ENCODE peak calls at places on chromosomes 16 and 17, in ten cellular contexts. Y, A, P, L, Q, J, K, N, S and B are unnamed samples.

GRCh38 chr16:87851601-87852000 is 17.7 kb downstream of the SLC7A5 start:
- DNase-seq in A (no peak), J (no peak), Q (no peak), N (no peak), L (peak), P (no peak), K (no peak), Y (no peak), S (no peak), B (no peak)

GRCh38 chr17:5282639-5283217 is 644 bp downstream of the RABEP1 start:
- DNase-seq in Y (peak), P (peak), Q (no peak), L (peak), K (no peak), A (no peak), N (no peak), J (no peak), S (no peak), B (no peak)

GRCh38 chr17:39923836-39924690 is 3.3 kb downstream of the ORMDL3 start:
- DNase-seq in J (peak), A (no peak), K (no peak), L (no peak), P (peak), Y (no peak), N (no peak), S (peak), Q (no peak), B (peak)

GRCh38 chr16:69187891-69188451 is 1.0 kb downstream of the SNTB2 start:
- DNase-seq in S (peak), J (peak), N (peak), A (no peak), L (peak), K (no peak), Q (peak), P (peak), Y (peak), B (peak)

GRCh38 chr17:79777166-79777843 is 643 bp upstream of the CBX2 start:
- DNase-seq in L (peak), Q (no peak), Y (peak), K (no peak), A (no peak), J (peak), P (no peak), S (peak), N (no peak), B (peak)

GRCh38 chr16:29995330-29995910 is at the start of gene HIRIP3:
- DNase-seq in L (peak), Y (peak), J (peak), A (peak), Q (peak), N (peak), P (peak), K (peak), S (peak), B (peak)

GRCh38 chr17:30332057-30332542 is 1.8 kb downstream of the TMIGD1 start:
- DNase-seq in N (no peak), K (no peak), P (peak), A (peak), Q (no peak), L (no peak), J (peak), S (peak), Y (no peak), B (no peak)

GRCh38 chr16:81384006-81384405 is 60.6 kb upstream of the CMIP start:
- DNase-seq in P (peak), J (no peak), N (no peak), Q (no peak), A (no peak), S (no peak), L (no peak), K (no peak), Y (no peak), B (no peak)

GRCh38 chr16:3026003-3026378 is 2.2 kb downstream of the THOC6 start:
- DNase-seq in P (no peak), K (no peak), J (no peak), S (no peak), Y (no peak), L (no peak), A (no peak), N (no peak), Q (no peak), B (no peak)

GRCh38 chr17:79905832-79906231 is 66.6 kb upstream of the CBX4 start:
- DNase-seq in A (no peak), S (peak), L (no peak), Q (peak), K (no peak), N (no peak), P (no peak), Y (no peak), J (peak), B (no peak)

GRCh38 chr16:3475604-3476375 is 19.5 kb downstream of the C16orf90 start:
- DNase-seq in N (no peak), Q (no peak), P (no peak), S (no peak), L (no peak), K (no peak), Y (no peak), A (no peak), J (no peak), B (no peak)

GRCh38 chr16:27405546-27406451 is 3.8 kb downstream of the IL21R start:
- DNase-seq in K (peak), P (peak), Y (no peak), Q (no peak), L (no peak), J (no peak), N (no peak), S (no peak), A (no peak), B (no peak)

GRCh38 chr16:30069575-30070462 is 4.3 kb downstream of the ALDOA start:
- DNase-seq in S (no peak), N (no peak), J (no peak), K (no peak), P (no peak), L (peak), A (no peak), Y (no peak), Q (no peak), B (no peak)

GRCh38 chr16:8848939-8849391 is 19.8 kb downstream of the CARHSP1 start:
- DNase-seq in L (no peak), P (peak), N (no peak), S (peak), A (no peak), Q (no peak), Y (no peak), K (no peak), J (peak), B (no peak)

GRCh38 chr17:37791434-37791833 is 46.6 kb upstream of the HNF1B start:
- DNase-seq in Q (no peak), Y (no peak), L (no peak), S (no peak), N (no peak), P (no peak), K (no peak), J (peak), A (no peak), B (no peak)

GRCh38 chr16:78484509-78485058 is 385.1 kb downstream of the WWOX start:
- DNase-seq in A (no peak), L (no peak), N (no peak), P (no peak), Y (no peak), S (no peak), K (no peak), Q (no peak), J (no peak), B (no peak)

GRCh38 chr16:57178793-57179212 is 7.0 kb downstream of the PSME3IP1 start:
- DNase-seq in Y (no peak), A (no peak), Q (no peak), L (no peak), J (no peak), K (no peak), S (no peak), N (no peak), P (peak), B (no peak)

GRCh38 chr16:23466162-23466885 is 13.3 kb upstream of the COG7 start:
- DNase-seq in N (no peak), Q (no peak), P (peak), L (no peak), K (no peak), S (peak), A (peak), Y (peak), J (peak), B (no peak)

GRCh38 chr16:86158688-86159360 is 259.9 kb downstream of the IRF8 start:
- DNase-seq in Q (no peak), L (no peak), Y (no peak), J (no peak), K (no peak), P (no peak), N (no peak), A (no peak), S (no peak), B (no peak)

GRCh38 chr16:56625943-56626654 is 518 bp downstream of the MT1E start:
- DNase-seq in J (no peak), P (peak), A (no peak), L (no peak), Y (peak), N (no peak), K (no peak), S (peak), Q (no peak), B (no peak)

GRCh38 chr17:77420476-77420803 is 279.7 kb downstream of the SEC14L1 start:
- DNase-seq in N (no peak), A (no peak), P (no peak), Y (no peak), J (no peak), S (no peak), L (no peak), Q (no peak), K (no peak), B (peak)

GRCh38 chr17:77140878-77141767 is at the start of gene SEC14L1:
- DNase-seq in K (no peak), N (peak), S (no peak), Y (peak), P (no peak), L (peak), J (peak), A (no peak), Q (peak), B (peak)

GRCh38 chr16:76854234-76854633 is 336.8 kb upstream of the MON1B start:
- DNase-seq in S (no peak), Y (no peak), J (peak), Q (no peak), A (no peak), K (no peak), P (no peak), N (no peak), L (peak), B (no peak)

GRCh38 chr17:8223356-8224063 is 13.1 kb upstream of the AURKB start:
- DNase-seq in K (no peak), S (peak), Y (peak), Q (peak), A (no peak), P (peak), N (peak), L (peak), J (peak), B (peak)

GRCh38 chr16:52549011-52549692 is 2.2 kb upstream of the TOX3 start:
- DNase-seq in Q (no peak), N (no peak), P (no peak), A (no peak), S (peak), J (no peak), K (peak), L (peak), Y (no peak), B (no peak)

GRCh38 chr17:61479493-61480413 is 27.5 kb downstream of the TBX4 start:
- DNase-seq in N (no peak), Q (no peak), K (no peak), J (no peak), Y (no peak), L (no peak), S (no peak), P (no peak), A (no peak), B (no peak)

GRCh38 chr17:39929657-39930407 is 2.3 kb downstream of the LRRC3C start:
- DNase-seq in A (no peak), Y (no peak), P (peak), L (no peak), S (peak), N (no peak), K (no peak), J (peak), Q (peak), B (no peak)

GRCh38 chr16:75053791-75054555 is 55.1 kb downstream of the ZNRF1 start:
- DNase-seq in P (no peak), K (no peak), S (no peak), Y (peak), Q (peak), N (peak), A (no peak), J (peak), L (no peak), B (no peak)

GRCh38 chr17:80737106-80738019 is 192.7 kb downstream of the RPTOR start:
- DNase-seq in S (no peak), P (no peak), J (no peak), A (no peak), N (no peak), Y (no peak), K (no peak), Q (no peak), L (no peak), B (no peak)

GRCh38 chr16:3025032-3026002 is 1.5 kb downstream of the THOC6 start:
- DNase-seq in Q (no peak), K (no peak), J (no peak), A (no peak), S (no peak), Y (no peak), P (no peak), N (no peak), L (no peak), B (no peak)

GRCh38 chr16:87740909-87741424 is 24.8 kb downstream of the KLHDC4 start:
- DNase-seq in S (peak), A (no peak), L (no peak), K (no peak), P (peak), Y (no peak), Q (no peak), J (no peak), N (no peak), B (no peak)

GRCh38 chr16:70772493-70772892 is 28.5 kb downstream of the VAC14 start:
- DNase-seq in J (peak), L (no peak), K (no peak), S (peak), Q (no peak), N (no peak), Y (no peak), P (peak), A (no peak), B (no peak)

GRCh38 chr17:77698903-77699615 is 259.4 kb upstream of the TNRC6C start:
- DNase-seq in S (no peak), Q (no peak), Y (no peak), K (no peak), N (no peak), J (no peak), P (no peak), A (no peak), L (no peak), B (peak)

GRCh38 chr16:20997147-20997546 is 96.6 kb downstream of the LYRM1 start:
- DNase-seq in L (no peak), Q (no peak), P (no peak), Y (no peak), A (no peak), J (no peak), K (peak), S (no peak), N (no peak), B (no peak)

GRCh38 chr16:364091-364490 is 6.2 kb downstream of the MRPL28 start:
- DNase-seq in K (no peak), A (no peak), Q (no peak), J (no peak), L (no peak), P (no peak), S (no peak), Y (no peak), N (no peak), B (no peak)

GRCh38 chr16:8063151-8063550 is 527.2 kb downstream of the TMEM114 start:
- DNase-seq in S (no peak), N (no peak), L (no peak), A (no peak), Y (no peak), K (no peak), J (no peak), P (no peak), Q (no peak), B (no peak)

GRCh38 chr17:57004944-57005579 is 27.1 kb downstream of the SCPEP1 start:
- DNase-seq in S (no peak), Y (no peak), N (no peak), L (peak), P (no peak), J (peak), Q (no peak), K (no peak), A (no peak), B (no peak)
- TF ChIP-seq CTCF in S (peak), Y (peak), N (no peak), L (peak), P (peak), J (peak), Q (peak), K (peak), A (no peak), B (peak)

GRCh38 chr17:41324180-41325075 is 8.9 kb upstream of the KRTAP17-1 start:
- DNase-seq in Q (peak), Y (no peak), S (no peak), L (peak), J (peak), K (no peak), P (no peak), A (no peak), N (no peak), B (no peak)
- TF ChIP-seq CTCF in Q (peak), Y (no peak), S (peak), L (no peak), J (peak), K (no peak), P (peak), A (peak), N (no peak), B (no peak)

GRCh38 chr17:68909066-68909465 is 46.1 kb downstream of the ABCA8 start:
- DNase-seq in P (peak), Q (peak), K (no peak), Y (peak), N (no peak), A (peak), S (peak), J (peak), L (no peak), B (no peak)

GRCh38 chr17:68910256-68910705 is 44.9 kb downstream of the ABCA8 start:
- DNase-seq in L (no peak), Q (no peak), P (peak), Y (no peak), N (no peak), S (peak), K (no peak), A (no peak), J (no peak), B (no peak)

GRCh38 chr17:68908045-68908444 is 47.1 kb downstream of the ABCA8 start:
- DNase-seq in A (no peak), J (no peak), L (no peak), K (no peak), P (no peak), S (no peak), Y (no peak), N (no peak), Q (no peak), B (no peak)

GRCh38 chr17:68906638-68907037 is 48.6 kb downstream of the ABCA8 start:
- DNase-seq in A (no peak), Q (no peak), L (peak), S (no peak), J (peak), N (no peak), K (no peak), Y (no peak), P (peak), B (no peak)

DNA sequence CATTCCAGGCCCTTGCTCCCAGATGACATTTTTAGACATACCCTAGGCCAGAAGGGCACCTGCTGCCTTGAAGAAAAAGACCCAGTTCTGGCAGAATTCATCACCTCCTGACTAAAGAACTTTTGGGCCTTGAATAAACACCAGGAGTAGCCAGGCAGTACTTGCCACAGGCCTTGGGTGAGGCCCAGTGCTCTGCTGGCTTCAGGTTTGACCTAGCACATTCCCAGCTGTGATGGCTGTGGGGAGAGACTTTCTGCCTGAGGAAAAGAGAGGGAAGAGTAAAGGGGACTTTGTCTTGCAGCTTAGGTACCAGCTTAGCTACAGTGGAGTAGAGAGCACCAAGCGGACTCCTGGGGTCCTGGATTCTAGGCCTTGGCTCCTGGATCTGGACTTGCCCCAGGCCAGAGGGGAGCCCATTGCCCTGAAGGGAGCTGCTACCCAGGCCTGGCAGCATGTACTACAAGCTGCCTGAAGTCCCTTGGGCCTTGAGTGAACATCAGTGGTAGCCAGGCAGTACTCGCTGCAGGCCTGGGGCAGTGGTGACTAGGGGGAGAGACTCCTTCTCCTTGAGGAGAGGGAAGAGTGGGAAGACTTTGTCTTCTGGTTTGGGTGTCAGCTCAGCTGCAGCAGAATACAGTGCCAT is 44.3 kb downstream of the ABCA8 start:
- DNase-seq in P (no peak), Y (no peak), Q (no peak), S (no peak), L (no peak), N (no peak), K (no peak), A (no peak), J (no peak), B (peak)
- TF ChIP-seq CTCF in P (no peak), Y (no peak), Q (no peak), S (no peak), L (no peak), N (no peak), K (no peak), A (no peak), J (no peak), B (no peak)

GRCh38 chr16:54712866-54713265 is 217.8 kb upstream of the IRX5 start:
- DNase-seq in Q (no peak), L (no peak), K (peak), J (no peak), N (no peak), A (no peak), Y (no peak), S (no peak), P (no peak), B (no peak)

GRCh38 chr16:54715011-54715410 is 215.7 kb upstream of the IRX5 start:
- DNase-seq in Y (no peak), J (no peak), S (no peak), A (no peak), P (no peak), N (no peak), Q (no peak), K (peak), L (no peak), B (no peak)

GRCh38 chr16:54720259-54720658 is 210.4 kb upstream of the IRX5 start:
- DNase-seq in Y (no peak), J (no peak), S (no peak), L (no peak), N (no peak), A (no peak), P (no peak), K (peak), Q (no peak), B (no peak)

GRCh38 chr16:54722210-54722676 is 208.4 kb upstream of the IRX5 start:
- DNase-seq in K (peak), J (no peak), L (no peak), P (no peak), Q (no peak), N (no peak), A (no peak), S (no peak), Y (no peak), B (no peak)

GRCh38 chr16:54718376-54718775 is 212.3 kb upstream of the IRX5 start:
- DNase-seq in J (no peak), K (peak), Q (no peak), A (no peak), S (no peak), L (no peak), N (no peak), Y (no peak), P (no peak), B (no peak)
- TF ChIP-seq CTCF in J (no peak), K (no peak), Q (no peak), A (no peak), S (no peak), L (no peak), N (no peak), Y (no peak), P (no peak), B (no peak)

DNA sequence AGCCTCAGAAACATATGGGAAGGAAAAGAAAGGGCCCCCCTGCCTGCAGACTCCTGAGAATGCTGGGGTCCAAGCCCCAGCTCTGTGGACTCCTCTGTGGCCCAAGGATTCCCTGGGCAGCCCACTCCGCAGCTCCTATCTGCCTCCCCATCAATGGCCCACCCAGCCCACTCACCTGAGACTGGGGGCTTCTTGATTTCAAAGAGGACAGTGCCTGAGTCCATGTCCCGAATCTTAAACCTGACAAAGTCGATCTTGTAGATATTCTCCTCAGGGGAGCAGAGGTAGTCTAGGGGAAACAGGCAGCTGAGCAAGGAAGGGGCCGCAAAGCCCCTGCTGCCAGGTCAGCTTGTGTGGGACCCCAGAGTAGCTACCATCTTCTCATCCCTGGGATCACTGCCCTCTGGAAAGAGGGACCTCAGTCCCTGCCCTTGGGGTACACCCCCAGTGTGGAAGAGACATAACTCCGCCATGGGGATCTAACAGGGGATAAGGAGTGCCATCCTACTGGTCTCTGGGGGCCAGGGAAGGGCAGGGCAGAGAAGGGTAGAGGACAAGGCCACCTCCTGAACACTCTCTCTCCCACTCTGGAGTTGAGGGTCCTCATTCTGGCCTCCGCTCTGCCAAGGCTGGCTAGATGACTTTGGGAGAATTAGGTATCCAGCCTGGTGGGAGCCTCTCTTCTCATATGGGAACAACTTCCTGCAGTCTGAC is 3.9 kb downstream of the UNC119 start:
- DNase-seq in N (no peak), A (no peak), J (no peak), L (no peak), Q (no peak), P (no peak), K (no peak), S (no peak), Y (no peak), B (no peak)
- TF ChIP-seq CTCF in N (no peak), A (no peak), J (peak), L (no peak), Q (peak), P (no peak), K (no peak), S (no peak), Y (no peak), B (peak)